ENCODE peak calls at places on chromosomes 7 and 10, in six cellular contexts. H is heart left ventricle; K is memory B cell; U is fibroblast of the aortic adventitia; W is HAP-1; G is stimulated activated naive CD4-positive, alpha-beta T cell. P is an unnamed sample.

GRCh38 chr10:47415520-47416304 is 31.6 kb upstream of the ZNF488 start:
- DNase-seq in H (no peak), K (no peak), U (no peak), W (no peak), G (no peak), P (no peak)

GRCh38 chr7:137563986-137564385 is 220.5 kb upstream of the PTN start:
- DNase-seq in H (no peak), K (no peak), U (no peak), W (no peak), G (no peak), P (no peak)

GRCh38 chr7:107304636-107305035 is 135.8 kb downstream of the HBP1 start:
- DNase-seq in H (no peak), K (no peak), U (no peak), W (no peak), G (no peak), P (no peak)

GRCh38 chr7:25565949-25566348 is 337.7 kb upstream of the NPVF start:
- DNase-seq in H (no peak), K (peak), U (peak), W (peak), G (peak), P (peak)

GRCh38 chr7:142894886-142895593 is 9.5 kb upstream of the TRPV6 start:
- DNase-seq in H (no peak), K (no peak), U (no peak), W (no peak), G (no peak), P (no peak)

GRCh38 chr10:114925675-114926204 is 12.3 kb upstream of the TRUB1 start:
- DNase-seq in H (no peak), K (no peak), U (peak), W (no peak), G (no peak), P (no peak)

GRCh38 chr10:74012480-74012879 is 14.6 kb downstream of the VCL start:
- DNase-seq in H (no peak), K (no peak), U (no peak), W (no peak), G (no peak), P (no peak)

GRCh38 chr7:43204081-43204480 is 91.6 kb downstream of the HECW1 start:
- DNase-seq in H (no peak), K (no peak), U (peak), W (no peak), G (no peak), P (no peak)

GRCh38 chr10:97515260-97515978 is 16.7 kb downstream of the UBTD1 start:
- DNase-seq in H (no peak), K (no peak), U (no peak), W (no peak), G (no peak), P (no peak)

GRCh38 chr10:72106896-72107295 is 18.5 kb upstream of the SPOCK2 start:
- DNase-seq in H (no peak), K (no peak), U (no peak), W (no peak), G (no peak), P (no peak)

GRCh38 chr7:130875265-130875741 is 141.3 kb upstream of the KLF14 start:
- DNase-seq in H (peak), K (peak), U (no peak), W (peak), G (peak), P (peak)

GRCh38 chr7:4943297-4943696 is 15.7 kb downstream of the MMD2 start:
- DNase-seq in H (no peak), K (no peak), U (no peak), W (no peak), G (no peak), P (no peak)

GRCh38 chr7:26490631-26491624 is 199.3 kb downstream of the SNX10 start:
- DNase-seq in H (no peak), K (no peak), U (no peak), W (no peak), G (no peak), P (no peak)

P was measured in RKO.